ENCODE peak calls at places on chromosomes 2 and 18, in six cellular contexts. One of them, this sample, is unnamed.

GRCh38 chr2:27583390-27583915 is 611 bp downstream of the ZNF512 start:
- DNase-seq in 8988T: no peak
- DNase-seq in activated CD8-positive, alpha-beta memory T cell treated with anti-CD3 and anti-CD28 coated beads, Interleukin-2, amount 10 ng/mL, durations not matched to agents 7 days and 5 days: no peak
- DNase-seq in NCI-H1436: no peak
- DNase-seq in fibroblast of gingiva: no peak
- DNase-seq in G401: no peak
- DNase-seq in this sample: no peak

GRCh38 chr2:136206613-136207012 is 88.7 kb upstream of the CXCR4 start:
- DNase-seq in fibroblast of gingiva: no peak
- DNase-seq in activated CD8-positive, alpha-beta memory T cell treated with anti-CD3 and anti-CD28 coated beads, Interleukin-2, amount 10 ng/mL, durations not matched to agents 7 days and 5 days: no peak
- DNase-seq in G401: peak
- DNase-seq in 8988T: no peak
- DNase-seq in NCI-H1436: no peak
- DNase-seq in this sample: peak

GRCh38 chr18:48656582-48656981 is 117.8 kb downstream of the CTIF start:
- DNase-seq in G401: peak
- DNase-seq in 8988T: no peak
- DNase-seq in activated CD8-positive, alpha-beta memory T cell treated with anti-CD3 and anti-CD28 coated beads, Interleukin-2, amount 10 ng/mL, durations not matched to agents 7 days and 5 days: no peak
- DNase-seq in fibroblast of gingiva: no peak
- DNase-seq in NCI-H1436: no peak
- DNase-seq in this sample: no peak

GRCh38 chr2:101699191-101699938 is 1.9 kb downstream of the MAP4K4 start:
- DNase-seq in activated CD8-positive, alpha-beta memory T cell treated with anti-CD3 and anti-CD28 coated beads, Interleukin-2, amount 10 ng/mL, durations not matched to agents 7 days and 5 days: no peak
- DNase-seq in NCI-H1436: no peak
- DNase-seq in fibroblast of gingiva: no peak
- DNase-seq in G401: peak
- DNase-seq in 8988T: no peak
- DNase-seq in this sample: no peak

GRCh38 chr2:207223051-207223450 is 57.3 kb upstream of the KLF7 start:
- DNase-seq in G401: no peak
- DNase-seq in fibroblast of gingiva: no peak
- DNase-seq in NCI-H1436: no peak
- DNase-seq in activated CD8-positive, alpha-beta memory T cell treated with anti-CD3 and anti-CD28 coated beads, Interleukin-2, amount 10 ng/mL, durations not matched to agents 7 days and 5 days: no peak
- DNase-seq in 8988T: no peak
- DNase-seq in this sample: no peak

GRCh38 chr18:78683191-78684010 is 296.2 kb upstream of the SALL3 start:
- DNase-seq in activated CD8-positive, alpha-beta memory T cell treated with anti-CD3 and anti-CD28 coated beads, Interleukin-2, amount 10 ng/mL, durations not matched to agents 7 days and 5 days: no peak
- DNase-seq in 8988T: no peak
- DNase-seq in fibroblast of gingiva: no peak
- DNase-seq in NCI-H1436: no peak
- DNase-seq in G401: no peak
- DNase-seq in this sample: no peak

GRCh38 chr2:170139276-170139967 is 38.5 kb upstream of the MYO3B start:
- DNase-seq in 8988T: no peak
- DNase-seq in fibroblast of gingiva: no peak
- DNase-seq in activated CD8-positive, alpha-beta memory T cell treated with anti-CD3 and anti-CD28 coated beads, Interleukin-2, amount 10 ng/mL, durations not matched to agents 7 days and 5 days: no peak
- DNase-seq in G401: peak
- DNase-seq in NCI-H1436: no peak
- DNase-seq in this sample: no peak

GRCh38 chr2:181231151-181231550 is 226.0 kb upstream of the ITGA4 start:
- DNase-seq in activated CD8-positive, alpha-beta memory T cell treated with anti-CD3 and anti-CD28 coated beads, Interleukin-2, amount 10 ng/mL, durations not matched to agents 7 days and 5 days: no peak
- DNase-seq in 8988T: no peak
- DNase-seq in fibroblast of gingiva: no peak
- DNase-seq in NCI-H1436: no peak
- DNase-seq in G401: no peak
- DNase-seq in this sample: no peak

GRCh38 chr2:160251566-160251965 is 51.5 kb upstream of the ITGB6 start:
- DNase-seq in activated CD8-positive, alpha-beta memory T cell treated with anti-CD3 and anti-CD28 coated beads, Interleukin-2, amount 10 ng/mL, durations not matched to agents 7 days and 5 days: no peak
- DNase-seq in fibroblast of gingiva: no peak
- DNase-seq in NCI-H1436: no peak
- DNase-seq in G401: no peak
- DNase-seq in 8988T: no peak
- DNase-seq in this sample: no peak

GRCh38 chr18:26854292-26854881 is 11.1 kb downstream of the AQP4 start:
- DNase-seq in NCI-H1436: no peak
- DNase-seq in G401: no peak
- DNase-seq in 8988T: no peak
- DNase-seq in fibroblast of gingiva: no peak
- DNase-seq in activated CD8-positive, alpha-beta memory T cell treated with anti-CD3 and anti-CD28 coated beads, Interleukin-2, amount 10 ng/mL, durations not matched to agents 7 days and 5 days: no peak
- DNase-seq in this sample: no peak

GRCh38 chr2:3414133-3414856 is 34.8 kb downstream of the TRAPPC12 start:
- DNase-seq in fibroblast of gingiva: no peak
- DNase-seq in 8988T: no peak
- DNase-seq in G401: peak
- DNase-seq in activated CD8-positive, alpha-beta memory T cell treated with anti-CD3 and anti-CD28 coated beads, Interleukin-2, amount 10 ng/mL, durations not matched to agents 7 days and 5 days: no peak
- DNase-seq in NCI-H1436: no peak
- DNase-seq in this sample: no peak

GRCh38 chr18:35389095-35389618 is 12.0 kb upstream of the ZNF396 start:
- DNase-seq in G401: peak
- DNase-seq in NCI-H1436: no peak
- DNase-seq in activated CD8-positive, alpha-beta memory T cell treated with anti-CD3 and anti-CD28 coated beads, Interleukin-2, amount 10 ng/mL, durations not matched to agents 7 days and 5 days: no peak
- DNase-seq in 8988T: no peak
- DNase-seq in fibroblast of gingiva: peak
- DNase-seq in this sample: no peak

GRCh38 chr2:34849827-34850226 is 1250.7 kb upstream of the FAM98A start:
- DNase-seq in 8988T: no peak
- DNase-seq in fibroblast of gingiva: no peak
- DNase-seq in activated CD8-positive, alpha-beta memory T cell treated with anti-CD3 and anti-CD28 coated beads, Interleukin-2, amount 10 ng/mL, durations not matched to agents 7 days and 5 days: no peak
- DNase-seq in NCI-H1436: no peak
- DNase-seq in G401: no peak
- DNase-seq in this sample: no peak

GRCh38 chr18:213505-213904 is 54.3 kb downstream of the THOC1 start:
- DNase-seq in NCI-H1436: no peak
- DNase-seq in 8988T: no peak
- DNase-seq in fibroblast of gingiva: no peak
- DNase-seq in activated CD8-positive, alpha-beta memory T cell treated with anti-CD3 and anti-CD28 coated beads, Interleukin-2, amount 10 ng/mL, durations not matched to agents 7 days and 5 days: no peak
- DNase-seq in G401: no peak
- DNase-seq in this sample: no peak

GRCh38 chr2:38214209-38214717 is 138.3 kb upstream of the CYP1B1 start:
- DNase-seq in activated CD8-positive, alpha-beta memory T cell treated with anti-CD3 and anti-CD28 coated beads, Interleukin-2, amount 10 ng/mL, durations not matched to agents 7 days and 5 days: peak
- DNase-seq in fibroblast of gingiva: peak
- DNase-seq in 8988T: no peak
- DNase-seq in G401: no peak
- DNase-seq in NCI-H1436: no peak
- DNase-seq in this sample: no peak

GRCh38 chr2:217606296-217606695 is 396.5 kb downstream of the TNS1 start:
- DNase-seq in G401: no peak
- DNase-seq in activated CD8-positive, alpha-beta memory T cell treated with anti-CD3 and anti-CD28 coated beads, Interleukin-2, amount 10 ng/mL, durations not matched to agents 7 days and 5 days: no peak
- DNase-seq in 8988T: no peak
- DNase-seq in NCI-H1436: no peak
- DNase-seq in fibroblast of gingiva: no peak
- DNase-seq in this sample: no peak

GRCh38 chr2:47241715-47242114 is 86.6 kb upstream of the STPG4 start:
- DNase-seq in activated CD8-positive, alpha-beta memory T cell treated with anti-CD3 and anti-CD28 coated beads, Interleukin-2, amount 10 ng/mL, durations not matched to agents 7 days and 5 days: no peak
- DNase-seq in NCI-H1436: no peak
- DNase-seq in 8988T: no peak
- DNase-seq in fibroblast of gingiva: no peak
- DNase-seq in G401: no peak
- DNase-seq in this sample: no peak

This sample was measured in transverse colon.